ENCODE peak calls at places on chromosome 10, in four cellular contexts. M is heart right ventricle; L is A549; J is stimulated activated CD4-positive, alpha-beta T cell treated with anti-CD3 and anti-CD28 coated beads, Interleukin-15, amount 100 ng/mL, for 1 hour. K is an unnamed sample.

GRCh38 chr10:57849726-57850357 is 417.9 kb downstream of the IPMK start:
- DNase-seq in J (no peak), L (no peak), M (no peak), K (no peak)

GRCh38 chr10:58177362-58177947 is 90.2 kb downstream of the IPMK start:
- DNase-seq in J (no peak), L (peak), M (no peak), K (no peak)

GRCh38 chr10:77566228-77566627 is 71.4 kb downstream of the KCNMA1 start:
- DNase-seq in J (no peak), M (no peak), L (no peak), K (no peak)

GRCh38 chr10:133013478-133013877 is 71.1 kb upstream of the CFAP46 start:
- DNase-seq in L (no peak), M (peak), J (no peak), K (no peak)

GRCh38 chr10:76175533-76176165 is 744.2 kb downstream of the LRMDA start:
- DNase-seq in L (no peak), M (no peak), J (no peak), K (no peak)

GRCh38 chr10:74529205-74529604 is 297.2 kb upstream of the KAT6B start:
- DNase-seq in L (no peak), M (no peak), J (no peak), K (no peak)

GRCh38 chr10:107487284-107487683 is 322.8 kb upstream of the SORCS1 start:
- DNase-seq in M (no peak), J (no peak), L (no peak), K (no peak)

GRCh38 chr10:13536674-13537366 is 8.0 kb upstream of the BEND7 start:
- DNase-seq in L (peak), J (no peak), M (peak), K (no peak)

GRCh38 chr10:86585037-86585725 is 63.6 kb upstream of the WAPL start:
- DNase-seq in J (peak), L (peak), M (peak), K (peak)